ENCODE peak calls at places on chromosomes 4 and X, in seven cellular contexts. F is GM13977, B is ascending aorta, S is body of pancreas, A is neural crest cell, O is progenitor cell of endocrine pancreas, G is choroid plexus epithelial cell. T is an unnamed sample.

GRCh38 chr4:64682481-64682880 is 273.2 kb upstream of the TECRL start:
- DNase-seq in F (no peak), B (no peak), S (no peak), A (no peak), O (no peak), G (no peak), T (no peak)

GRCh38 chrX:70494441-70494840 is 49.8 kb downstream of the DLG3 start:
- DNase-seq in F (no peak), B (no peak), S (no peak), A (no peak), O (no peak), G (no peak), T (no peak)

GRCh38 chrX:109537324-109537665 is 651 bp downstream of the NXT2 start:
- DNase-seq in F (no peak), B (no peak), S (peak), A (no peak), O (peak), G (peak), T (peak)

GRCh38 chr4:143085224-143085623 is 99.5 kb upstream of the USP38 start:
- DNase-seq in F (no peak), B (no peak), S (no peak), A (no peak), O (no peak), G (peak), T (no peak)

GRCh38 chr4:665751-666435 is 8.2 kb downstream of the ATP5ME start:
- DNase-seq in F (no peak), B (no peak), S (no peak), A (no peak), O (no peak), G (no peak), T (no peak)

GRCh38 chrX:39519566-39520301 is 578.0 kb downstream of the BCOR start:
- DNase-seq in F (no peak), B (no peak), S (no peak), A (no peak), O (no peak), G (no peak), T (no peak)

GRCh38 chrX:104108955-104109354 is 3.4 kb upstream of the ZCCHC18 start:
- DNase-seq in F (no peak), B (no peak), S (no peak), A (no peak), O (no peak), G (no peak), T (no peak)

GRCh38 chr4:107854326-107855030 is 29.7 kb downstream of the SGMS2 start:
- DNase-seq in F (no peak), B (no peak), S (no peak), A (no peak), O (no peak), G (no peak), T (no peak)

GRCh38 chrX:48461830-48462229 is 8.2 kb downstream of the SLC38A5 start:
- DNase-seq in F (peak), B (no peak), S (no peak), A (no peak), O (no peak), G (no peak), T (no peak)

GRCh38 chr4:153243464-153243863 is 39.2 kb downstream of the TRIM2 start:
- DNase-seq in F (no peak), B (no peak), S (peak), A (no peak), O (no peak), G (no peak), T (no peak)

GRCh38 chrX:118218940-118219339 is 102.3 kb upstream of the KLHL13 start:
- DNase-seq in F (no peak), B (no peak), S (no peak), A (no peak), O (no peak), G (no peak), T (no peak)

GRCh38 chrX:68851082-68851481 is 22.3 kb downstream of the EFNB1 start:
- DNase-seq in F (no peak), B (no peak), S (no peak), A (no peak), O (no peak), G (no peak), T (no peak)

GRCh38 chr4:138037716-138038115 is 204.4 kb downstream of the SLC7A11 start:
- DNase-seq in F (no peak), B (no peak), S (no peak), A (no peak), O (no peak), G (peak), T (peak)

GRCh38 chr4:93671093-93671492 is 157.5 kb upstream of the ATOH1 start:
- DNase-seq in F (no peak), B (no peak), S (no peak), A (no peak), O (no peak), G (no peak), T (no peak)

GRCh38 chr4:93670434-93670833 is 158.1 kb upstream of the ATOH1 start:
- DNase-seq in F (no peak), B (no peak), S (no peak), A (no peak), O (no peak), G (no peak), T (no peak)
- TF ChIP-seq CTCF in F (no peak), B (no peak), S (no peak), A (no peak), O (peak), G (no peak), T (no peak)

DNA sequence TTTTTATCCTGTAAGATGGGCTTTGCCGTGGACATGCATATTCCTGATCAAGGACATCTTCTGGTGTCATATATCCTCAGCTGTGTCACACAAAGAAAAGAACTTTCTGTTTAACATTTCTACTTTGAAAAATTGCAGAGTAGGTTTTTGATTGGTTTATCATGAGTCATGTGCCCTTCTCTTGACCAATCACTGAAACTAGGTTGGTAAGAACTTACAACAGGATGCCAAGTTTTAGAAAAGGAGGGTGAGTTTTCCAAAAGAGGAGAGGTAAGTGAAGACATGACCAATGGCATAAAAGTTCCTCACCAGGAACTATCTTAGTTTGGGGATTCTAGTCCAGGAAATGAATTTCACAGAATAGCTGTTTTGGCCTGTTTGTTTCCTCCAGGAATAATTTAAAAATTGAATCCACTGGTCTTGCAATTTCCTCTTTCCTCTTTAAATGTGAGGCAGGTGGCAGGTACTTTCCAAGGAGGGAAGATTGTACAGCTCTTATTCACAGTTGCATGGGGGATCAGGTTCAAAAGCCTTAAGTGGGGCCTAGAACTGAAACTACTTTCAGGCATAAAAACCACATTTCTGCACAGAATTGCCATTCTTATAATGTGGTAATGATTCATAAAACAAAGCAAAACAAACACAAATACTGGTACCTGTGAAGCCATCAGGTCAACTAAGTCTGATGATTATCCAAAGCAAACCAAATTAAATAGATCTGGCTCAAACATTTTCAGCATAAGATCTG is 1114.5 kb upstream of the LCORL start:
- DNase-seq in F (no peak), B (no peak), S (no peak), A (no peak), O (no peak), G (no peak), T (no peak)
- TF ChIP-seq CTCF in F (no peak), B (no peak), S (no peak), A (no peak), O (no peak), G (no peak), T (no peak)

DNA sequence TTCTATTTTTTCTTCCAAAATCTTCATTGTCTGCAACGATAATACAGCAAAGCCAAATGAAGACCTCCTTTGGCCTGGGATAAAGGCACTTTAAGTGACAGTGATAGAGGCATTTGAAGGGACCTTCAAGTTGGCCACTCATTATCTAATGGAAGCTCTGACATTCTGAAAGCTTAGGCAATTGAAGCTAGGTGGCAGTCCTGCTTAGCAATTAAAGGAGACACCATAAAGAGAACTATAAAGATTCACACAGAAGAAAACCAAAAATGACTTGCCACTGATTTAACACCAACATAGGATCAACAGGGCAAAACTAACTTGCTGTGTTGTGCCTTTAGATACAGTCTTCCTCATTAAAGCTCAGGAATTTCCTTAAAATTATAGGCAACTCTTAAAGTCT is 103.3 kb upstream of the TSPAN7 start:
- DNase-seq in F (no peak), B (no peak), S (no peak), A (no peak), O (no peak), G (peak), T (no peak)
- TF ChIP-seq CTCF in F (no peak), B (no peak), S (no peak), A (no peak), O (no peak), G (peak), T (no peak)

GRCh38 chr4:183107891-183108459 is 8.9 kb downstream of the WWC2 start:
- DNase-seq in F (no peak), B (no peak), S (no peak), A (no peak), O (no peak), G (no peak), T (no peak)

GRCh38 chr4:183111452-183111885 is 12.4 kb downstream of the WWC2 start:
- DNase-seq in F (no peak), B (no peak), S (no peak), A (no peak), O (no peak), G (no peak), T (no peak)

GRCh38 chr4:183105092-183105491 is 6.0 kb downstream of the WWC2 start:
- DNase-seq in F (no peak), B (no peak), S (no peak), A (no peak), O (no peak), G (no peak), T (no peak)

GRCh38 chr4:183110244-183110643 is 11.2 kb downstream of the WWC2 start:
- DNase-seq in F (no peak), B (no peak), S (no peak), A (no peak), O (no peak), G (no peak), T (no peak)

DNA sequence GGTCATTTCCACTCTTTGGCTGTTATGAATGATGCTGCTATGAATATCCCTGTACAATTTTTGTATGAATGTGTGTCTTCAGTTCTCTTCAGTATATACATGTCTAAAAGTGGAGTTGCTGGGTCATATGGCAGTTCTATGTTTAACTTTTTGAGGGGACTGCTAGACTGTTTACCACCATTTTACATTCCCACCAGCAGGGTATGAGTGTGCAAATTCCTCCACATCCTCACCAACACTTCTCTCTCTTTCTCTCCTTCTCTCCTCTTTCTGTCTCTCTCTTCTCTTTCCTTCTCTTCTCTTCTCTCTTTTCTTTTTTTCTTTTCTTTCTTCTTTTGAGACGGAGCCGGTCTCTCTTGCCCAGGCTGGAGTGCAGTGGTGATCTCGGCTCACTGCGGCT is 7.8 kb downstream of the WWC2 start:
- DNase-seq in F (no peak), B (no peak), S (no peak), A (no peak), O (no peak), G (peak), T (no peak)
- TF ChIP-seq CTCF in F (no peak), B (no peak), S (no peak), A (peak), O (peak), G (peak), T (no peak)

GRCh38 chr4:6909113-6909969 is at the start of gene TBC1D14:
- DNase-seq in F (peak), B (peak), S (peak), A (peak), O (peak), G (peak), T (peak)

GRCh38 chr4:6906046-6906445 is 3.6 kb upstream of the TBC1D14 start:
- DNase-seq in F (no peak), B (no peak), S (no peak), A (no peak), O (no peak), G (no peak), T (no peak)

GRCh38 chr4:6908397-6909112 is 1.1 kb upstream of the TBC1D14 start:
- DNase-seq in F (no peak), B (no peak), S (no peak), A (no peak), O (no peak), G (peak), T (no peak)

GRCh38 chr4:6905501-6905900 is 4.1 kb upstream of the TBC1D14 start:
- DNase-seq in F (no peak), B (no peak), S (no peak), A (no peak), O (no peak), G (no peak), T (no peak)

GRCh38 chr4:6907658-6908191 is 1.9 kb upstream of the TBC1D14 start:
- DNase-seq in F (peak), B (no peak), S (peak), A (no peak), O (no peak), G (peak), T (no peak)
- TF ChIP-seq CTCF in F (peak), B (no peak), S (peak), A (peak), O (peak), G (peak), T (peak)

DNA sequence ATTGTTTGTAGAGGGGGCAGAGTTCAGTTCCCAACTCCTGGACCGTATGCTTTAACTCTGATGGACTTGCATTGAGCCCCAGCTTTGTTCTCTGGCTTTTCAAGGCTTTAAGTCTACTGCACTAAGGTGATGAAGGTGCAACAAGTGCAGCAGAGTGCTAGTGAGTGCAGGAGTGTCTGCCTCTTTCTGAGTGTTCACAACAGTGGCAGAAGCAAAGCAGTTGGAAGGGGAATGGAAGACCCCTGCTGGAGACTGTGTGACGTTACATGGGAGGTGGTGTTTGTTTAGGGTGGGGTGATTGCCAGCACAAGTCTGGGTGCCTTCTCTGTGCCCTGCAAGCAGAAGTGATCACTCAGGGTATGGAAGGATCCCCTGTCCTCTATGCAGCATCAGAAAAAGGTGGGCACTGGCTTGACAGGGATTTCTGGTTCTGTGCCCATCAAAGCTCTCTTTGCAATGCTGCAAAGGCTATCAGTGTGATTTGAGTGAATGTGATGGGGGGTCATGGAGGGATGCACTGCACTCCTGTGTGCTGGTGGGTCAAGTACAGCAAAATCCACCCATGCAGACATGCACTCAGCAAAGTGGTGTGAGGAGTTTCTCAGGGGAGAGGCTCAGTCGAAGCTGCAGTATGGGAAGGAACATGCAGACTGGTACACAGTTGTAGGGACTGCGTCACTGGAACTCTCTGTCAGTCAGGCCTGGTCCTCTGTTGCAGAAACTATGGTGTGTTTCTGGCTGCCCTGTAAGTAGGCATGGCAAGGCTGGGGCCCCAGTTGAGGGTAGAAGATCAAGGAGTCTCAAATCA is 70.9 kb upstream of the UGT2B7 start:
- DNase-seq in F (no peak), B (no peak), S (peak), A (peak), O (peak), G (peak), T (no peak)
- TF ChIP-seq CTCF in F (peak), B (no peak), S (peak), A (peak), O (peak), G (peak), T (no peak)

T was measured in AG09319.